ENCODE peak calls at places on chromosomes 12 and 14, in four cellular contexts. V, D, S and C are unnamed samples.

GRCh38 chr12:104385510-104385909 is 71.2 kb upstream of the CHST11 start:
- DNase-seq in V (no peak), D (no peak), S (no peak), C (no peak)

GRCh38 chr12:40691913-40692616 is at the start of gene CNTN1:
- DNase-seq in V (peak), D (no peak), S (peak), C (no peak)

GRCh38 chr14:21406213-21406612 is 22.4 kb upstream of the SUPT16H start:
- DNase-seq in V (no peak), D (no peak), S (no peak), C (no peak)

GRCh38 chr14:104971447-104972240 is 6.5 kb downstream of the AHNAK2 start:
- DNase-seq in V (no peak), D (no peak), S (no peak), C (no peak)

GRCh38 chr14:70803321-70804110 is 5.8 kb downstream of the MAP3K9 start:
- DNase-seq in V (no peak), D (no peak), S (no peak), C (no peak)

GRCh38 chr12:31029466-31029865 is 44.2 kb upstream of the DDX11 start:
- DNase-seq in V (no peak), D (peak), S (no peak), C (no peak)

GRCh38 chr12:121060149-121061001 is 21.3 kb upstream of the OASL start:
- DNase-seq in V (peak), D (peak), S (peak), C (peak)

GRCh38 chr14:21987937-21988336 is 314.3 kb upstream of the OR4E1 start:
- DNase-seq in V (peak), D (no peak), S (peak), C (peak)

GRCh38 chr14:101174522-101174838 is 271.0 kb upstream of the RTL1 start:
- DNase-seq in V (no peak), D (no peak), S (no peak), C (no peak)

GRCh38 chr12:89825591-89826449 is 117.2 kb upstream of the ATP2B1 start:
- DNase-seq in V (peak), D (no peak), S (peak), C (no peak)